ENCODE peak calls at places on chromosome 5, in four cellular contexts. Q is GM23248, B is A172, K is EL. X is an unnamed sample.

GRCh38 chr5:154421868-154422267 is 23.9 kb upstream of the SAP30L start:
- DNase-seq in Q (peak; percentile 30), B (no peak), K (peak; percentile 28), X (peak; percentile 9)

GRCh38 chr5:15604986-15605385 is 105.0 kb downstream of the FBXL7 start:
- DNase-seq in Q (no peak), B (no peak), K (no peak), X (no peak)

GRCh38 chr5:55441107-55441771 is 93.5 kb downstream of the PLPP1 start:
- DNase-seq in Q (peak; percentile 24), B (no peak), K (no peak), X (no peak)

GRCh38 chr5:6950872-6951271 is 237.6 kb downstream of the TENT4A start:
- DNase-seq in Q (no peak), B (no peak), K (no peak), X (no peak)

GRCh38 chr5:178941361-178941760 is 363 bp downstream of the ZNF454 start:
- DNase-seq in Q (peak; percentile 54), B (no peak), K (peak; percentile 8), X (no peak)

GRCh38 chr5:179699640-179700298 is 1.0 kb downstream of the CANX start:
- DNase-seq in Q (peak; percentile 80), B (peak; percentile 38), K (peak; percentile 38), X (peak; percentile 49)

GRCh38 chr5:95835682-95836405 is 13.3 kb upstream of the GLRX start:
- DNase-seq in Q (peak; percentile 59), B (no peak), K (no peak), X (no peak)

GRCh38 chr5:32110081-32110696 is 63.9 kb downstream of the GOLPH3 start:
- DNase-seq in Q (no peak), B (no peak), K (no peak), X (no peak)

GRCh38 chr5:95392593-95393182 is 1.5 kb downstream of the FAM81B start:
- DNase-seq in Q (peak; percentile 26), B (peak; percentile 29), K (peak; percentile 4), X (no peak)

GRCh38 chr5:40569549-40570270 is 110.0 kb upstream of the PTGER4 start:
- DNase-seq in Q (no peak), B (no peak), K (peak; percentile 36), X (no peak)

GRCh38 chr5:137442660-137443059 is 56.5 kb downstream of the SPOCK1 start:
- DNase-seq in Q (no peak), B (no peak), K (no peak), X (no peak)

GRCh38 chr5:5344051-5344571 is 78.4 kb upstream of the ICE1 start:
- DNase-seq in Q (no peak), B (no peak), K (no peak), X (no peak)

GRCh38 chr5:124583469-124584350 is 162.7 kb downstream of the ZNF608 start:
- DNase-seq in Q (peak; percentile 74), B (peak; percentile 80), K (peak; percentile 75), X (peak; percentile 43)

GRCh38 chr5:137320056-137321045 is 178.8 kb downstream of the SPOCK1 start:
- DNase-seq in Q (peak; percentile 69), B (peak; percentile 60), K (peak; percentile 73), X (peak; percentile 75)

GRCh38 chr5:127696688-127697087 is 6.5 kb upstream of the CCDC192 start:
- DNase-seq in Q (peak; percentile 81), B (peak; percentile 63), K (peak; percentile 83), X (peak; percentile 61)

GRCh38 chr5:54753034-54753433 is 232.4 kb downstream of the ESM1 start:
- DNase-seq in Q (peak; percentile 82), B (peak; percentile 18), K (peak; percentile 60), X (peak; percentile 51)

GRCh38 chr5:76689321-76690026 is 26.5 kb upstream of the F2R start:
- DNase-seq in Q (peak; percentile 91), B (peak; percentile 96), K (peak; percentile 93), X (peak; percentile 66)

GRCh38 chr5:1639757-1640156 is 116.0 kb upstream of the LPCAT1 start:
- DNase-seq in Q (no peak), B (no peak), K (no peak), X (no peak)

GRCh38 chr5:5483880-5484595 is 61.6 kb downstream of the ICE1 start:
- DNase-seq in Q (peak; percentile 77), B (no peak), K (peak; percentile 45), X (peak; percentile 60)

GRCh38 chr5:1282139-1282992 is 12.5 kb downstream of the TERT start:
- DNase-seq in Q (no peak), B (no peak), K (peak; percentile 37), X (no peak)

GRCh38 chr5:132184588-132184987 is 43.1 kb downstream of the P4HA2 start:
- DNase-seq in Q (no peak), B (no peak), K (no peak), X (no peak)

GRCh38 chr5:144468542-144468941 is 297.9 kb downstream of the KCTD16 start:
- DNase-seq in Q (peak; percentile 5), B (no peak), K (no peak), X (no peak)

GRCh38 chr5:111280282-111280901 is 56.2 kb downstream of the CAMK4 start:
- DNase-seq in Q (no peak), B (no peak), K (no peak), X (no peak)

GRCh38 chr5:66582499-66582898 is 13.7 kb upstream of the MAST4 start:
- DNase-seq in Q (peak; percentile 95), B (no peak), K (peak; percentile 28), X (peak; percentile 39)

GRCh38 chr5:172424111-172424490 is 30.2 kb downstream of the SH3PXD2B start:
- DNase-seq in Q (no peak), B (no peak), K (no peak), X (no peak)